ENCODE peak calls at places on chromosomes 2 and 18, in seven cellular contexts. A is psoas muscle, X is nephron progenitor cell, B is fibroblast of mammary gland, G is HL-60, P is type B pancreatic cell, W is astrocyte of the spinal cord. F is an unnamed sample.

GRCh38 chr2:46461716-46462171 is 17.6 kb upstream of the TMEM247 start:
- DNase-seq in A (no peak), X (no peak), B (no peak), G (peak; percentile 90), P (no peak), W (no peak), F (no peak)

GRCh38 chr18:58576641-58577251 is 52.1 kb downstream of the ALPK2 start:
- DNase-seq in A (no peak), X (no peak), B (no peak), G (no peak), P (no peak), W (peak; percentile 65), F (no peak)

GRCh38 chr2:133837441-133838090 is 269.3 kb upstream of the NCKAP5 start:
- DNase-seq in A (no peak), X (no peak), B (peak; percentile 75), G (no peak), P (no peak), W (peak; percentile 32), F (peak; percentile 3)

GRCh38 chr18:46656326-46657114 is 500 bp downstream of the LOXHD1 start:
- DNase-seq in A (no peak), X (no peak), B (no peak), G (no peak), P (no peak), W (no peak), F (no peak)

GRCh38 chr2:191226196-191226595 is 19.0 kb upstream of the MYO1B start:
- DNase-seq in A (no peak), X (no peak), B (peak; percentile 52), G (no peak), P (no peak), W (peak; percentile 53), F (no peak)

GRCh38 chr18:8627107-8627472 is 17.9 kb downstream of the RAB12 start:
- DNase-seq in A (no peak), X (no peak), B (no peak), G (no peak), P (no peak), W (no peak), F (no peak)

GRCh38 chr2:207768891-207769596 is 662 bp downstream of the FZD5 start:
- DNase-seq in A (peak; percentile 39), X (no peak), B (peak; percentile 22), G (no peak), P (no peak), W (peak; percentile 41), F (no peak)

GRCh38 chr2:154557906-154558305 is 140.6 kb upstream of the KCNJ3 start:
- DNase-seq in A (no peak), X (no peak), B (no peak), G (no peak), P (no peak), W (no peak), F (no peak)

GRCh38 chr18:6785001-6785400 is 55.5 kb downstream of the ARHGAP28 start:
- DNase-seq in A (no peak), X (no peak), B (no peak), G (no peak), P (no peak), W (peak; percentile 29), F (no peak)

GRCh38 chr2:200177971-200178911 is 128.3 kb upstream of the SPATS2L start:
- DNase-seq in A (peak; percentile 41), X (no peak), B (peak; percentile 65), G (no peak), P (no peak), W (peak; percentile 41), F (no peak)

GRCh38 chr2:3287896-3288295 is 89.7 kb downstream of the EIPR1 start:
- DNase-seq in A (no peak), X (no peak), B (no peak), G (no peak), P (no peak), W (no peak), F (no peak)

GRCh38 chr18:13378150-13378549 is 159.6 kb downstream of the LDLRAD4 start:
- DNase-seq in A (no peak), X (no peak), B (no peak), G (no peak), P (peak; percentile 22), W (no peak), F (no peak)

GRCh38 chr2:12948963-12949353 is 232.2 kb downstream of the TRIB2 start:
- DNase-seq in A (no peak), X (no peak), B (no peak), G (no peak), P (no peak), W (no peak), F (no peak)

GRCh38 chr2:13401312-13401711 is 684.6 kb downstream of the TRIB2 start:
- DNase-seq in A (no peak), X (no peak), B (no peak), G (no peak), P (no peak), W (no peak), F (no peak)

GRCh38 chr2:219125886-219126270 is 34.7 kb downstream of the NHEJ1 start:
- DNase-seq in A (no peak), X (no peak), B (peak; percentile 65), G (no peak), P (no peak), W (peak; percentile 45), F (no peak)

GRCh38 chr18:46621111-46621766 is 35.8 kb downstream of the LOXHD1 start:
- DNase-seq in A (no peak), X (no peak), B (no peak), G (no peak), P (peak; percentile 40), W (no peak), F (no peak)

GRCh38 chr2:64652231-64653173 is 1.2 kb downstream of the SERTAD2 start:
- DNase-seq in A (peak; percentile 31), X (peak; percentile 56), B (peak; percentile 73), G (no peak), P (no peak), W (peak; percentile 41), F (peak; percentile 40)

GRCh38 chr2:59684101-59684770 is 869.2 kb downstream of the BCL11A start:
- DNase-seq in A (no peak), X (no peak), B (no peak), G (no peak), P (no peak), W (no peak), F (no peak)

GRCh38 chr2:1886405-1886992 is 142.2 kb upstream of the PXDN start:
- DNase-seq in A (peak; percentile 30), X (peak; percentile 86), B (peak; percentile 66), G (peak; percentile 11), P (no peak), W (peak; percentile 76), F (peak; percentile 61)

GRCh38 chr2:201798252-201798918 is 8.0 kb upstream of the CDK15 start:
- DNase-seq in A (no peak), X (no peak), B (peak; percentile 88), G (no peak), P (no peak), W (peak; percentile 95), F (peak; percentile 94)

GRCh38 chr18:45275367-45276113 is 339.7 kb upstream of the SLC14A2 start:
- DNase-seq in A (no peak), X (no peak), B (peak; percentile 65), G (peak; percentile 20), P (no peak), W (peak; percentile 42), F (peak; percentile 35)

GRCh38 chr2:170092475-170092874 is 85.5 kb upstream of the MYO3B start:
- DNase-seq in A (no peak), X (no peak), B (no peak), G (no peak), P (no peak), W (no peak), F (no peak)

GRCh38 chr2:23624378-23624777 is 239.4 kb downstream of the KLHL29 start:
- DNase-seq in A (no peak), X (no peak), B (peak; percentile 28), G (no peak), P (no peak), W (no peak), F (no peak)
- TF ChIP-seq CTCF in A (peak; percentile 42), X (peak; percentile 39), B (peak; percentile 61), G (peak; percentile 51), P (peak; percentile 74), W (peak; percentile 55), F (peak; percentile 74)

GRCh38 chr2:239406316-239406995 is 5.6 kb upstream of the HDAC4 start:
- DNase-seq in A (no peak), X (no peak), B (no peak), G (no peak), P (no peak), W (no peak), F (no peak)
- TF ChIP-seq CTCF in A (no peak), X (no peak), B (no peak), G (no peak), P (no peak), W (no peak), F (no peak)

DNA sequence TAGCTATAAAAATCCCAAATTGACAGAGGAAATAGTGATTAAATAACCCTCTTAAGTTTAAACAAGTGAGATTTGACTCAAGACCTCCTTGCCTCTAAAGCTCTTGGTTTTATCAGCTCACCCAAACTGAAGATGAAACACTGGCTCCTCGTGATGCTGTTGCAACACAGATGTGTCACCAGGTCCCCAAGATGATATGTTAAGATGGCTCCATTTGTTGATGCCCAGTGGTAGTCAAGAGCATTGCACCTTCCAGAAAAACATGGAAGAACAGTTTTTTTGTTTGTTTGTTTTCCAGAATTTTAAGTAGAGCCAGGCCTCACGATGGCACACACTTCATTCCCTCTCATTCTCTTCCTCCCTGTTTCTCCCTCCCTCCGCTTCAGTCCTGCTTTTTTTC is 399.8 kb downstream of the TXNL1 start:
- DNase-seq in A (no peak), X (no peak), B (peak; percentile 17), G (peak; percentile 35), P (no peak), W (no peak), F (no peak)
- TF ChIP-seq CTCF in A (no peak), X (no peak), B (peak; percentile 22), G (no peak), P (no peak), W (peak; percentile 14), F (peak; percentile 62)

GRCh38 chr18:12276736-12277554 is 22.8 kb downstream of the CIDEA start:
- DNase-seq in A (no peak), X (no peak), B (no peak), G (no peak), P (no peak), W (no peak), F (no peak)

GRCh38 chr18:12278765-12279682 is 24.9 kb downstream of the CIDEA start:
- DNase-seq in A (peak; percentile 75), X (peak; percentile 65), B (peak; percentile 94), G (no peak), P (no peak), W (peak; percentile 98), F (peak; percentile 94)

GRCh38 chr18:12279781-12280531 is 25.8 kb downstream of the CIDEA start:
- DNase-seq in A (no peak), X (no peak), B (no peak), G (no peak), P (no peak), W (no peak), F (no peak)

GRCh38 chr18:12274793-12275192 is 20.6 kb downstream of the CIDEA start:
- DNase-seq in A (no peak), X (no peak), B (no peak), G (no peak), P (no peak), W (no peak), F (no peak)

DNA sequence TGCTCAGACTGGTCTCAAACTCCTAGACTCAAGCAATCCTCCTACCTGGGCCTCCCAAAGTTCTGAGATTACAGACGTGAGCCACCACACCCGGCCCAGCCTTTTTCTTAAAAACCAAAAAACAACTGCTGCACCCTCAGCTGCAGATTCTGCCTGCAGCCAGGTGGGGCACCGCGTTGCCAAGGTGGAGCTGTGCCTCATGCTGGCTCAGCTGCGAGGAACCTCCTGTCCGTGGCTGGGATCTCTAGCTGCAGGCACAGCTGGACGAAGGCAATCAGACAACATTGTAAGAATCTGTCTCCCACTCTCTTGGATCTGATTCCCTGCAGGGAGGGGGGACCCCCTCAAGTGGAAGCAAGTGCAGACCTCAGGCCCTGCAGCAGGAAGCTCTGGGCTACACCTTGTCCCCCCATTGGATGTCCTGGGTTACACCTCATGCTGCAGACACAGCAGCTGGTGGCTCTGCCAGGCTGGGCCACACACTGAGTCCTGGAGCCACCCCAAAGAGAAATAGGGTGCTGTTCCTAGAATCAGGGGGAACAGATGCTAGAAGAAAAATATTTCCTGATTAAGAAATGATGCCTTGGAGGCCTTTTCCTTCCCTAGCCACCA is 24.1 kb downstream of the CIDEA start:
- DNase-seq in A (no peak), X (no peak), B (no peak), G (no peak), P (no peak), W (no peak), F (no peak)
- TF ChIP-seq CTCF in A (no peak), X (no peak), B (no peak), G (no peak), P (peak; percentile 16), W (peak; percentile 24), F (peak; percentile 60)

F was measured in HFFc6.